ENCODE peak calls at places on chromosomes 2 and 18, in nine cellular contexts. R is Kasumi-1; W is HT-29; E is activated T-helper 1 cell treated with anti-CD3 and anti-CD28 coated beads, Interleukin-2, amount 50 U/mL, for 16 hours; L is astrocyte of the cerebellum; P is RWPE1; S is substantia nigra; K is activated naive CD4-positive, alpha-beta T cell; Y is NCI-H1105 treated with DMSO at 0.1 percent for 48 hours. G is an unnamed sample.

GRCh38 chr2:3491306-3491705 is 28.0 kb downstream of the ADI1 start:
- DNase-seq in R (peak; percentile 13), W (no peak), E (no peak), L (no peak), P (no peak), S (no peak), K (no peak), Y (no peak), G (no peak)

GRCh38 chr2:164430166-164430783 is 191.0 kb downstream of the GRB14 start:
- DNase-seq in R (peak; percentile 89), W (peak; percentile 75), E (no peak), L (peak; percentile 61), P (peak; percentile 30), S (no peak), K (no peak), Y (peak; percentile 57), G (no peak)

GRCh38 chr2:239150125-239151011 is 250.5 kb downstream of the HDAC4 start:
- DNase-seq in R (no peak), W (peak; percentile 26), E (no peak), L (no peak), P (no peak), S (no peak), K (no peak), Y (no peak), G (no peak)

GRCh38 chr18:73288813-73289212 is 421.0 kb upstream of the NETO1 start:
- DNase-seq in R (no peak), W (no peak), E (no peak), L (no peak), P (no peak), S (no peak), K (no peak), Y (no peak), G (no peak)

GRCh38 chr18:34985963-34986362 is 55.2 kb upstream of the MAPRE2 start:
- DNase-seq in R (no peak), W (no peak), E (no peak), L (no peak), P (no peak), S (no peak), K (no peak), Y (no peak), G (no peak)

GRCh38 chr2:67702284-67702683 is 305.2 kb downstream of the ETAA1 start:
- DNase-seq in R (no peak), W (no peak), E (no peak), L (no peak), P (no peak), S (no peak), K (no peak), Y (no peak), G (no peak)

GRCh38 chr2:189249171-189249570 is 69.6 kb upstream of the COL5A2 start:
- DNase-seq in R (no peak), W (no peak), E (no peak), L (peak; percentile 65), P (no peak), S (no peak), K (no peak), Y (peak; percentile 3), G (no peak)

GRCh38 chr2:34261701-34262100 is 662.6 kb upstream of the FAM98A start:
- DNase-seq in R (no peak), W (no peak), E (no peak), L (no peak), P (no peak), S (no peak), K (no peak), Y (no peak), G (no peak)

GRCh38 chr2:81467096-81467495 is 1162.5 kb upstream of the LRRTM1 start:
- DNase-seq in R (no peak), W (no peak), E (no peak), L (no peak), P (no peak), S (no peak), K (no peak), Y (no peak), G (no peak)

GRCh38 chr2:172066394-172066863 is 18.9 kb upstream of the DLX1 start:
- DNase-seq in R (no peak), W (no peak), E (no peak), L (no peak), P (no peak), S (no peak), K (no peak), Y (no peak), G (no peak)

GRCh38 chr2:98757904-98758421 is 27.0 kb upstream of the MGAT4A start:
- DNase-seq in R (peak; percentile 98), W (peak; percentile 68), E (peak; percentile 31), L (peak; percentile 96), P (peak; percentile 87), S (no peak), K (no peak), Y (no peak), G (no peak)

GRCh38 chr2:237594514-237594871 is 4.0 kb upstream of the RAB17 start:
- DNase-seq in R (no peak), W (no peak), E (no peak), L (no peak), P (no peak), S (no peak), K (no peak), Y (no peak), G (no peak)

GRCh38 chr2:219250044-219250781 is 2.8 kb upstream of the TUBA4B start:
- DNase-seq in R (peak; percentile 21), W (no peak), E (no peak), L (no peak), P (no peak), S (no peak), K (no peak), Y (no peak), G (no peak)

GRCh38 chr2:127658641-127659407 is 12.9 kb downstream of the GPR17 start:
- DNase-seq in R (no peak), W (no peak), E (no peak), L (no peak), P (no peak), S (no peak), K (no peak), Y (no peak), G (no peak)

GRCh38 chr18:48552130-48552529 is 13.3 kb downstream of the CTIF start:
- DNase-seq in R (no peak), W (no peak), E (no peak), L (no peak), P (no peak), S (no peak), K (no peak), Y (no peak), G (no peak)

GRCh38 chr2:23491622-23492336 is 106.8 kb downstream of the KLHL29 start:
- DNase-seq in R (no peak), W (no peak), E (no peak), L (no peak), P (no peak), S (no peak), K (no peak), Y (no peak), G (no peak)

GRCh38 chr2:217761645-217762277 is 241.0 kb downstream of the TNS1 start:
- DNase-seq in R (no peak), W (no peak), E (no peak), L (no peak), P (no peak), S (no peak), K (no peak), Y (no peak), G (no peak)

GRCh38 chr18:5414546-5414945 is 119.0 kb upstream of the ZBTB14 start:
- DNase-seq in R (no peak), W (no peak), E (no peak), L (no peak), P (no peak), S (no peak), K (no peak), Y (no peak), G (no peak)

GRCh38 chr18:24725644-24726043 is 265.2 kb downstream of the HRH4 start:
- DNase-seq in R (no peak), W (no peak), E (no peak), L (no peak), P (no peak), S (no peak), K (no peak), Y (no peak), G (no peak)